ENCODE peak calls at places on chromosomes 1 and 21, in five cellular contexts. X is SK-N-MC, L is GM04504, B is fibroblast of pulmonary artery, O is left cardiac atrium. F is an unnamed sample.

GRCh38 chr1:63557365-63557987 is 34.2 kb downstream of the EFCAB7 start:
- DNase-seq in X (no peak), L (no peak), B (peak; percentile 63), O (no peak), F (no peak)

GRCh38 chr1:1489231-1489630 is 17.7 kb downstream of the ATAD3B start:
- DNase-seq in X (no peak), L (no peak), B (no peak), O (no peak), F (no peak)

GRCh38 chr1:165827199-165828102 is at the start of gene UCK2:
- DNase-seq in X (no peak), L (peak; percentile 54), B (peak; percentile 72), O (peak; percentile 86), F (peak; percentile 73)

GRCh38 chr1:235278915-235279292 is 49.1 kb downstream of the ARID4B start:
- DNase-seq in X (no peak), L (no peak), B (no peak), O (no peak), F (no peak)

GRCh38 chr1:27643626-27644368 is 8.8 kb upstream of the FGR start:
- DNase-seq in X (no peak), L (no peak), B (peak; percentile 72), O (peak; percentile 63), F (peak; percentile 66)

GRCh38 chr21:20720623-20721022 is 277.6 kb upstream of the NCAM2 start:
- DNase-seq in X (no peak), L (peak; percentile 12), B (peak; percentile 14), O (no peak), F (no peak)

GRCh38 chr1:95578462-95578861 is 344.5 kb downstream of the RWDD3 start:
- DNase-seq in X (no peak), L (no peak), B (peak; percentile 8), O (no peak), F (no peak)

GRCh38 chr1:231919900-231920299 is 293.3 kb downstream of the DISC1 start:
- DNase-seq in X (no peak), L (no peak), B (no peak), O (no peak), F (no peak)

GRCh38 chr1:150567341-150567716 is 12.1 kb downstream of the MCL1 start:
- DNase-seq in X (no peak), L (no peak), B (no peak), O (no peak), F (no peak)

GRCh38 chr1:36994863-36995262 is 39.5 kb downstream of the GRIK3 start:
- DNase-seq in X (no peak), L (no peak), B (no peak), O (no peak), F (no peak)

GRCh38 chr1:94983343-94983742 is 56.4 kb upstream of the CNN3 start:
- DNase-seq in X (no peak), L (peak; percentile 52), B (peak; percentile 71), O (peak; percentile 30), F (no peak)

GRCh38 chr1:18561967-18562366 is 68.7 kb upstream of the PAX7 start:
- DNase-seq in X (no peak), L (no peak), B (no peak), O (no peak), F (no peak)

GRCh38 chr1:81409875-81410274 is 390.9 kb upstream of the ADGRL2 start:
- DNase-seq in X (no peak), L (no peak), B (no peak), O (no peak), F (no peak)

GRCh38 chr1:150963535-150964489 is 10.8 kb downstream of the CERS2 start:
- DNase-seq in X (no peak), L (no peak), B (no peak), O (no peak), F (no peak)

GRCh38 chr1:53693361-53693760 is 45.6 kb downstream of the GLIS1 start:
- DNase-seq in X (no peak), L (no peak), B (no peak), O (no peak), F (no peak)

GRCh38 chr1:151612506-151613274 is 840 bp downstream of the SNX27 start:
- DNase-seq in X (no peak), L (no peak), B (peak; percentile 27), O (peak; percentile 32), F (peak; percentile 29)

GRCh38 chr1:31937300-31938183 is 626 bp downstream of the PTP4A2 start:
- DNase-seq in X (no peak), L (peak; percentile 40), B (peak; percentile 72), O (peak; percentile 86), F (no peak)

GRCh38 chr1:202281316-202282016 is 60.3 kb downstream of the UBE2T start:
- DNase-seq in X (no peak), L (no peak), B (peak; percentile 90), O (no peak), F (no peak)

GRCh38 chr1:21334214-21335087 is 44.2 kb upstream of the ECE1 start:
- DNase-seq in X (no peak), L (peak; percentile 90), B (peak; percentile 84), O (peak; percentile 86), F (peak; percentile 63)

GRCh38 chr1:77175230-77175844 is 43.9 kb downstream of the PIGK start:
- DNase-seq in X (no peak), L (no peak), B (peak; percentile 13), O (no peak), F (no peak)

GRCh38 chr1:31102501-31102950 is 37.0 kb upstream of the PUM1 start:
- DNase-seq in X (no peak), L (peak; percentile 55), B (peak; percentile 90), O (no peak), F (no peak)

GRCh38 chr1:26994020-26994745 is 691 bp downstream of the TRNP1 start:
- DNase-seq in X (no peak), L (no peak), B (no peak), O (no peak), F (no peak)

GRCh38 chr1:36151845-36152203 is 2.5 kb upstream of the TRAPPC3 start:
- DNase-seq in X (no peak), L (no peak), B (no peak), O (peak; percentile 55), F (no peak)

GRCh38 chr1:221708987-221709386 is 32.9 kb downstream of the DUSP10 start:
- DNase-seq in X (no peak), L (no peak), B (peak; percentile 80), O (no peak), F (no peak)

GRCh38 chr1:18583326-18583941 is 47.2 kb upstream of the PAX7 start:
- DNase-seq in X (no peak), L (no peak), B (no peak), O (peak; percentile 50), F (no peak)

GRCh38 chr1:182575540-182576149 is 13.4 kb downstream of the RNASEL start:
- DNase-seq in X (no peak), L (peak; percentile 46), B (peak; percentile 83), O (no peak), F (no peak)

GRCh38 chr1:234849824-234850223 is 239.8 kb upstream of the IRF2BP2 start:
- DNase-seq in X (no peak), L (no peak), B (no peak), O (no peak), F (no peak)

GRCh38 chr1:90725961-90726715 is 9.0 kb upstream of the BARHL2 start:
- DNase-seq in X (no peak), L (no peak), B (no peak), O (no peak), F (no peak)

GRCh38 chr21:41367598-41368360 is 6.0 kb downstream of the MX2 start:
- DNase-seq in X (no peak), L (no peak), B (no peak), O (no peak), F (peak; percentile 73)

GRCh38 chr1:49340576-49340975 is 563.9 kb upstream of the BEND5 start:
- DNase-seq in X (no peak), L (no peak), B (no peak), O (no peak), F (no peak)

GRCh38 chr1:3483801-3484444 is 29.5 kb downstream of the ARHGEF16 start:
- DNase-seq in X (no peak), L (no peak), B (peak; percentile 18), O (peak; percentile 53), F (peak; percentile 82)

GRCh38 chr21:41663805-41664788 is 102.8 kb downstream of the RIPK4 start:
- DNase-seq in X (no peak), L (no peak), B (peak; percentile 48), O (no peak), F (no peak)

GRCh38 chr1:113684153-113684541 is 75.1 kb downstream of the PHTF1 start:
- DNase-seq in X (no peak), L (peak; percentile 21), B (peak; percentile 54), O (peak; percentile 67), F (no peak)

GRCh38 chr1:166627583-166627982 is 211.7 kb upstream of the POGK start:
- DNase-seq in X (no peak), L (no peak), B (no peak), O (no peak), F (no peak)

GRCh38 chr1:9907441-9907840 is 2.6 kb downstream of the CTNNBIP1 start:
- DNase-seq in X (no peak), L (no peak), B (no peak), O (no peak), F (no peak)

GRCh38 chr1:157494093-157494492 is 58.2 kb downstream of the FCRL5 start:
- DNase-seq in X (no peak), L (no peak), B (no peak), O (no peak), F (no peak)

GRCh38 chr1:155976913-155977606 is 1.3 kb downstream of the ARHGEF2 start:
- DNase-seq in X (no peak), L (no peak), B (no peak), O (no peak), F (no peak)